ENCODE peak calls at places on chromosomes 7 and 10, in five cellular contexts. One of them, this sample, is unnamed.

GRCh38 chr7:83077328-83077727 is 85.4 kb downstream of the PCLO start:
- DNase-seq in spleen: no peak
- DNase-seq in lung: no peak
- DNase-seq in colonic mucosa: no peak
- DNase-seq in IMR-90: no peak
- DNase-seq in this sample: no peak

GRCh38 chr10:48574817-48575380 is 30.0 kb downstream of the ARHGAP22 start:
- DNase-seq in spleen: no peak
- DNase-seq in lung: no peak
- DNase-seq in colonic mucosa: no peak
- DNase-seq in IMR-90: no peak
- DNase-seq in this sample: no peak

GRCh38 chr7:108723343-108723957 is 153.8 kb downstream of the DNAJB9 start:
- DNase-seq in spleen: no peak
- DNase-seq in lung: no peak
- DNase-seq in colonic mucosa: no peak
- DNase-seq in IMR-90: no peak
- DNase-seq in this sample: no peak

GRCh38 chr10:69425513-69426298 is 9.0 kb upstream of the TACR2 start:
- DNase-seq in spleen: peak; percentile 35
- DNase-seq in lung: no peak
- DNase-seq in colonic mucosa: peak; percentile 77
- DNase-seq in IMR-90: no peak
- DNase-seq in this sample: no peak

GRCh38 chr10:30992671-30993070 is 39.0 kb downstream of the ZNF438 start:
- DNase-seq in spleen: no peak
- DNase-seq in lung: no peak
- DNase-seq in colonic mucosa: no peak
- DNase-seq in IMR-90: no peak
- DNase-seq in this sample: no peak

GRCh38 chr7:157476654-157477549 is 140.1 kb downstream of the DNAJB6 start:
- DNase-seq in spleen: peak; percentile 54
- DNase-seq in lung: no peak
- DNase-seq in colonic mucosa: no peak
- DNase-seq in IMR-90: no peak
- DNase-seq in this sample: no peak

GRCh38 chr7:46317256-46317655 is 396.2 kb upstream of the IGFBP3 start:
- DNase-seq in spleen: no peak
- DNase-seq in lung: no peak
- DNase-seq in colonic mucosa: no peak
- DNase-seq in IMR-90: peak; percentile 46
- DNase-seq in this sample: no peak

GRCh38 chr10:70934701-70935100 is 46.3 kb upstream of the PCBD1 start:
- DNase-seq in spleen: no peak
- DNase-seq in lung: no peak
- DNase-seq in colonic mucosa: no peak
- DNase-seq in IMR-90: no peak
- DNase-seq in this sample: no peak

GRCh38 chr10:96794786-96795733 is 37.0 kb upstream of the LCOR start:
- DNase-seq in spleen: no peak
- DNase-seq in lung: no peak
- DNase-seq in colonic mucosa: peak; percentile 72
- DNase-seq in IMR-90: no peak
- DNase-seq in this sample: no peak

GRCh38 chr7:24778543-24779282 is 21.4 kb upstream of the GSDME start:
- DNase-seq in spleen: no peak
- DNase-seq in lung: peak; percentile 30
- DNase-seq in colonic mucosa: no peak
- DNase-seq in IMR-90: peak; percentile 95
- DNase-seq in this sample: peak; percentile 79

GRCh38 chr7:137895301-137896201 is 48.8 kb upstream of the DGKI start:
- DNase-seq in spleen: no peak
- DNase-seq in lung: no peak
- DNase-seq in colonic mucosa: no peak
- DNase-seq in IMR-90: no peak
- DNase-seq in this sample: no peak

GRCh38 chr7:1755783-1756626 is 85.9 kb downstream of the ELFN1 start:
- DNase-seq in spleen: peak; percentile 64
- DNase-seq in lung: no peak
- DNase-seq in colonic mucosa: no peak
- DNase-seq in IMR-90: no peak
- DNase-seq in this sample: no peak
- H3K27me3 ChIP-seq in spleen: no peaks in the 10 kb centered on the region
- H3K27me3 ChIP-seq in lung: no peaks in the 10 kb centered on the region
- H3K27me3 ChIP-seq in colonic mucosa: no peaks in the 10 kb centered on the region
- H3K27me3 ChIP-seq in IMR-90: peaks cover 13% of the 10 kb centered on the region
- H3K27me3 ChIP-seq in this sample: no peaks in the 10 kb centered on the region

GRCh38 chr10:128542659-128543058 is 416.4 kb upstream of the MKI67 start:
- DNase-seq in spleen: no peak
- DNase-seq in lung: no peak
- DNase-seq in colonic mucosa: no peak
- DNase-seq in IMR-90: no peak
- DNase-seq in this sample: no peak

GRCh38 chr10:128543186-128543585 is 417.0 kb upstream of the MKI67 start:
- DNase-seq in spleen: no peak
- DNase-seq in lung: no peak
- DNase-seq in colonic mucosa: no peak
- DNase-seq in IMR-90: no peak
- DNase-seq in this sample: no peak

GRCh38 chr10:128537888-128538287 is 411.7 kb upstream of the MKI67 start:
- DNase-seq in spleen: no peak
- DNase-seq in lung: no peak
- DNase-seq in colonic mucosa: no peak
- DNase-seq in IMR-90: no peak
- DNase-seq in this sample: peak; percentile 3

GRCh38 chr10:128539784-128540759 is 413.8 kb upstream of the MKI67 start:
- DNase-seq in spleen: no peak
- DNase-seq in lung: no peak
- DNase-seq in colonic mucosa: no peak
- DNase-seq in IMR-90: no peak
- DNase-seq in this sample: no peak

GRCh38 chr10:128540806-128541739 is 414.9 kb upstream of the MKI67 start:
- DNase-seq in spleen: no peak
- DNase-seq in lung: no peak
- DNase-seq in colonic mucosa: peak; percentile 65
- DNase-seq in IMR-90: no peak
- DNase-seq in this sample: peak; percentile 16
- H3K4me3 ChIP-seq in spleen: no peak overlapping the region
- H3K4me3 ChIP-seq in lung: no peak overlapping the region
- H3K4me3 ChIP-seq in colonic mucosa: peak overlapping the region; percentile 17
- H3K4me3 ChIP-seq in IMR-90: no peak overlapping the region
- H3K4me3 ChIP-seq in this sample: peak overlapping the region; percentile 10

GRCh38 chr10:43396061-43396927 is 12.7 kb downstream of the HNRNPF start:
- DNase-seq in spleen: peak; percentile 95
- DNase-seq in lung: peak; percentile 81
- DNase-seq in colonic mucosa: peak; percentile 86
- DNase-seq in IMR-90: peak; percentile 58
- DNase-seq in this sample: no peak
- H3K36me3 ChIP-seq in spleen: peaks cover 41% of the 10 kb centered on the region
- H3K36me3 ChIP-seq in lung: peaks cover 26% of the 10 kb centered on the region
- H3K36me3 ChIP-seq in colonic mucosa: peaks cover 24% of the 10 kb centered on the region
- H3K36me3 ChIP-seq in IMR-90: peaks cover 24% of the 10 kb centered on the region
- H3K36me3 ChIP-seq in this sample: peaks cover 93% of the 10 kb centered on the region

GRCh38 chr7:156192921-156193320 is 380.7 kb upstream of the SHH start:
- DNase-seq in spleen: no peak
- DNase-seq in lung: no peak
- DNase-seq in colonic mucosa: no peak
- DNase-seq in IMR-90: no peak
- DNase-seq in this sample: peak; percentile 46

GRCh38 chr7:156196649-156197048 is 384.4 kb upstream of the SHH start:
- DNase-seq in spleen: no peak
- DNase-seq in lung: no peak
- DNase-seq in colonic mucosa: no peak
- DNase-seq in IMR-90: no peak
- DNase-seq in this sample: no peak

GRCh38 chr7:156194813-156195212 is 382.6 kb upstream of the SHH start:
- DNase-seq in spleen: no peak
- DNase-seq in lung: no peak
- DNase-seq in colonic mucosa: no peak
- DNase-seq in IMR-90: no peak
- DNase-seq in this sample: no peak

GRCh38 chr7:156203923-156204322 is 391.7 kb upstream of the SHH start:
- DNase-seq in spleen: no peak
- DNase-seq in lung: no peak
- DNase-seq in colonic mucosa: no peak
- DNase-seq in IMR-90: no peak
- DNase-seq in this sample: no peak

DNA sequence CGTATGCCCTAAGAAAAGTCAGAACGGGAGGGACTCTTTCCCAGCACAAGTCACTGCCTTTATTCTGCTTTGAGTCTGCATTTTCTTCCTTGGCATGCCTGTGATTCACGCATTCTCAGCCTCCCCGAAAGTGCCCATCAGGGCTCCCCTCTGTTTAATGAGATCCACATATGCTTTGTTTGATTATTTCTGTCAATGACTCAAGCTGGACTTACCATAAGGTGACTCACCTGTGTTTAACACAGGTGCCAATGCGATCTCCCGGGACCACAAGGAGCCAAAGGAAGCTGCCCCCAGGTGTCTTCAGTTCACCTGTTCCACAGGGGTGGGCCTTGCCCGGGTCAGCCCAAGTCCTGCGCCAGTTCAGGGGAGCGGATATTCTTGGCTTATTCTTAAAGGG is 386.0 kb upstream of the SHH start:
- DNase-seq in spleen: no peak
- DNase-seq in lung: no peak
- DNase-seq in colonic mucosa: no peak
- DNase-seq in IMR-90: no peak
- DNase-seq in this sample: no peak
- H3K27me3 ChIP-seq in spleen: no peaks in the 10 kb centered on the region
- H3K27me3 ChIP-seq in lung: no peaks in the 10 kb centered on the region
- H3K27me3 ChIP-seq in colonic mucosa: no peaks in the 10 kb centered on the region
- H3K27me3 ChIP-seq in IMR-90: no peaks in the 10 kb centered on the region
- H3K27me3 ChIP-seq in this sample: no peaks in the 10 kb centered on the region

GRCh38 chr10:101905241-101905640 is 61.6 kb upstream of the KCNIP2 start:
- DNase-seq in spleen: no peak
- DNase-seq in lung: no peak
- DNase-seq in colonic mucosa: no peak
- DNase-seq in IMR-90: no peak
- DNase-seq in this sample: no peak

GRCh38 chr10:101897633-101898032 is 54.0 kb upstream of the KCNIP2 start:
- DNase-seq in spleen: no peak
- DNase-seq in lung: no peak
- DNase-seq in colonic mucosa: no peak
- DNase-seq in IMR-90: peak; percentile 75
- DNase-seq in this sample: peak; percentile 13

GRCh38 chr10:101903827-101904520 is 60.4 kb upstream of the KCNIP2 start:
- DNase-seq in spleen: peak; percentile 78
- DNase-seq in lung: no peak
- DNase-seq in colonic mucosa: peak; percentile 19
- DNase-seq in IMR-90: peak; percentile 21
- DNase-seq in this sample: no peak

GRCh38 chr10:101902032-101902799 is 58.6 kb upstream of the KCNIP2 start:
- DNase-seq in spleen: no peak
- DNase-seq in lung: no peak
- DNase-seq in colonic mucosa: no peak
- DNase-seq in IMR-90: no peak
- DNase-seq in this sample: no peak

GRCh38 chr10:101901340-101901739 is 57.7 kb upstream of the KCNIP2 start:
- DNase-seq in spleen: peak; percentile 85
- DNase-seq in lung: no peak
- DNase-seq in colonic mucosa: no peak
- DNase-seq in IMR-90: no peak
- DNase-seq in this sample: no peak
- H3K4me3 ChIP-seq in spleen: no peak overlapping the region
- H3K4me3 ChIP-seq in lung: no peak overlapping the region
- H3K4me3 ChIP-seq in colonic mucosa: no peak overlapping the region
- H3K4me3 ChIP-seq in IMR-90: no peak overlapping the region
- H3K4me3 ChIP-seq in this sample: no peak overlapping the region

GRCh38 chr10:129864082-129864481 is 100.0 kb downstream of the EBF3 start:
- DNase-seq in spleen: no peak
- DNase-seq in lung: no peak
- DNase-seq in colonic mucosa: no peak
- DNase-seq in IMR-90: no peak
- DNase-seq in this sample: no peak
- H3K36me3 ChIP-seq in spleen: no peaks in the 10 kb centered on the region
- H3K36me3 ChIP-seq in lung: no peaks in the 10 kb centered on the region
- H3K36me3 ChIP-seq in colonic mucosa: no peaks in the 10 kb centered on the region
- H3K36me3 ChIP-seq in IMR-90: peaks cover 3% of the 10 kb centered on the region
- H3K36me3 ChIP-seq in this sample: no peaks in the 10 kb centered on the region

GRCh38 chr7:31320675-31321074 is 19.9 kb downstream of the NEUROD6 start:
- DNase-seq in spleen: no peak
- DNase-seq in lung: no peak
- DNase-seq in colonic mucosa: no peak
- DNase-seq in IMR-90: no peak
- DNase-seq in this sample: no peak
- H3K27me3 ChIP-seq in spleen: no peaks in the 10 kb centered on the region
- H3K27me3 ChIP-seq in lung: no peaks in the 10 kb centered on the region
- H3K27me3 ChIP-seq in colonic mucosa: no peaks in the 10 kb centered on the region
- H3K27me3 ChIP-seq in IMR-90: no peaks in the 10 kb centered on the region
- H3K27me3 ChIP-seq in this sample: peaks cover 12% of the 10 kb centered on the region

GRCh38 chr7:116355423-116355765 is 144.1 kb upstream of the CAV2 start:
- DNase-seq in spleen: no peak
- DNase-seq in lung: no peak
- DNase-seq in colonic mucosa: no peak
- DNase-seq in IMR-90: no peak
- DNase-seq in this sample: no peak

GRCh38 chr7:116354171-116354545 is 143.8 kb downstream of the TES start:
- DNase-seq in spleen: no peak
- DNase-seq in lung: peak; percentile 37
- DNase-seq in colonic mucosa: peak; percentile 24
- DNase-seq in IMR-90: peak; percentile 92
- DNase-seq in this sample: peak; percentile 75

GRCh38 chr7:116353614-116354013 is 143.3 kb downstream of the TES start:
- DNase-seq in spleen: no peak
- DNase-seq in lung: no peak
- DNase-seq in colonic mucosa: peak; percentile 27
- DNase-seq in IMR-90: no peak
- DNase-seq in this sample: peak; percentile 24

GRCh38 chr7:116356333-116356965 is 143.1 kb upstream of the CAV2 start:
- DNase-seq in spleen: no peak
- DNase-seq in lung: no peak
- DNase-seq in colonic mucosa: no peak
- DNase-seq in IMR-90: no peak
- DNase-seq in this sample: no peak

GRCh38 chr7:116354546-116355422 is 144.4 kb downstream of the TES start:
- DNase-seq in spleen: peak; percentile 35
- DNase-seq in lung: peak; percentile 83
- DNase-seq in colonic mucosa: peak; percentile 32
- DNase-seq in IMR-90: peak; percentile 98
- DNase-seq in this sample: peak; percentile 90
- H3K4me3 ChIP-seq in spleen: no peak overlapping the region
- H3K4me3 ChIP-seq in lung: no peak overlapping the region
- H3K4me3 ChIP-seq in colonic mucosa: no peak overlapping the region
- H3K4me3 ChIP-seq in IMR-90: peak overlapping the region; percentile 0
- H3K4me3 ChIP-seq in this sample: peak overlapping the region; percentile 5

GRCh38 chr7:26200444-26201260 is at the start of gene HNRNPA2B1:
- DNase-seq in spleen: peak; percentile 99
- DNase-seq in lung: peak; percentile 98
- DNase-seq in colonic mucosa: peak; percentile 98
- DNase-seq in IMR-90: peak; percentile 97
- DNase-seq in this sample: peak; percentile 96
- H3K36me3 ChIP-seq in spleen: peaks cover 19% of the 10 kb centered on the region
- H3K36me3 ChIP-seq in lung: no peaks in the 10 kb centered on the region
- H3K36me3 ChIP-seq in colonic mucosa: peaks cover 10% of the 10 kb centered on the region
- H3K36me3 ChIP-seq in IMR-90: peaks cover 15% of the 10 kb centered on the region
- H3K36me3 ChIP-seq in this sample: peaks cover 80% of the 10 kb centered on the region

This sample was measured in MG63.